ENCODE peak calls at places on chromosomes 12 and 14, in four cellular contexts. J is colonic mucosa, T is Panc1, H is thoracic aorta. A is an unnamed sample. For H3K27me3 and H3K4me1, the result is how much of the 10 kb centered on the place peaks cover.

GRCh38 chr14:51576112-51576420 is 75.6 kb upstream of the FRMD6 start:
- DNase-seq in J (no peak), T (no peak), H (no peak), A (no peak)

GRCh38 chr14:23153891-23154796 is 29.3 kb downstream of the SLC7A8 start:
- DNase-seq in J (peak), T (no peak), H (peak), A (peak)

GRCh38 chr12:47832263-47832933 is 12.7 kb upstream of the HDAC7 start:
- DNase-seq in J (no peak), T (no peak), H (no peak), A (no peak)

GRCh38 chr14:102390486-102390885 is 27.7 kb downstream of the TECPR2 start:
- DNase-seq in J (no peak), T (no peak), H (no peak), A (no peak)

GRCh38 chr12:15522574-15523187 is 200.4 kb downstream of the PTPRO start:
- DNase-seq in J (no peak), T (no peak), H (no peak), A (peak)

GRCh38 chr12:132314516-132315233 is 14.7 kb downstream of the GALNT9 start:
- DNase-seq in J (no peak), T (no peak), H (no peak), A (no peak)

GRCh38 chr12:131096681-131097181 is 143.0 kb downstream of the ADGRD1 start:
- DNase-seq in J (no peak), T (no peak), H (no peak), A (no peak)

GRCh38 chr12:72610854-72611358 is 338.7 kb downstream of the TRHDE start:
- DNase-seq in J (no peak), T (no peak), H (no peak), A (no peak)

GRCh38 chr12:75655233-75655879 is 143.9 kb upstream of the KRR1 start:
- DNase-seq in J (no peak), T (no peak), H (no peak), A (no peak)

GRCh38 chr12:6461401-6462233 is 8.9 kb downstream of the VAMP1 start:
- DNase-seq in J (peak), T (no peak), H (no peak), A (peak)

GRCh38 chr14:71142375-71143038 is 235.2 kb downstream of the PCNX1 start:
- DNase-seq in J (no peak), T (no peak), H (no peak), A (no peak)

GRCh38 chr12:121424632-121424992 is 24.7 kb downstream of the RNF34 start:
- DNase-seq in J (no peak), T (no peak), H (no peak), A (no peak)

GRCh38 chr12:47209014-47209413 is 129.3 kb upstream of the AMIGO2 start:
- DNase-seq in J (no peak), T (no peak), H (no peak), A (no peak)

GRCh38 chr14:53924754-53925153 is 31.9 kb downstream of the BMP4 start:
- DNase-seq in J (no peak), T (no peak), H (no peak), A (no peak)

GRCh38 chr12:56720696-56721615 is 4.1 kb downstream of the NACA start:
- DNase-seq in J (no peak), T (no peak), H (no peak), A (no peak)

GRCh38 chr12:57571926-57572762 is 18.8 kb upstream of the PIP4K2C start:
- DNase-seq in J (no peak), T (no peak), H (no peak), A (no peak)

GRCh38 chr12:27999970-28000369 is 27.4 kb upstream of the PTHLH start:
- DNase-seq in J (no peak), T (no peak), H (no peak), A (no peak)

GRCh38 chr12:121860257-121860656 is 1.6 kb upstream of the HPD start:
- DNase-seq in J (no peak), T (no peak), H (no peak), A (peak)

GRCh38 chr14:69719501-69719951 is 47.4 kb upstream of the SRSF5 start:
- DNase-seq in J (no peak), T (no peak), H (no peak), A (peak)

GRCh38 chr12:43847427-43847826 is 11.5 kb downstream of the TMEM117 start:
- DNase-seq in J (no peak), T (no peak), H (no peak), A (no peak)

GRCh38 chr12:89098390-89099102 is 253.8 kb downstream of the DUSP6 start:
- DNase-seq in J (no peak), T (no peak), H (no peak), A (peak)

GRCh38 chr12:43957732-43958131 is 121.9 kb downstream of the TMEM117 start:
- DNase-seq in J (no peak), T (peak), H (no peak), A (no peak)

GRCh38 chr12:78194448-78194847 is 363.8 kb downstream of the NAV3 start:
- DNase-seq in J (no peak), T (no peak), H (no peak), A (no peak)

GRCh38 chr14:97924922-97925613 is 1127.9 kb downstream of the VRK1 start:
- DNase-seq in J (no peak), T (no peak), H (no peak), A (no peak)

GRCh38 chr12:88325076-88325827 is 183.1 kb downstream of the TMTC3 start:
- DNase-seq in J (no peak), T (no peak), H (no peak), A (no peak)

GRCh38 chr12:123815968-123816367 is 53.9 kb downstream of the DNAH10 start:
- DNase-seq in J (no peak), T (no peak), H (no peak), A (no peak)

GRCh38 chr12:129532707-129533499 is 370.9 kb downstream of the TMEM132D start:
- DNase-seq in J (no peak), T (no peak), H (no peak), A (no peak)

GRCh38 chr12:52185400-52185967 is 6.3 kb downstream of the KRT80 start:
- DNase-seq in J (no peak), T (no peak), H (no peak), A (no peak)

GRCh38 chr12:69330475-69331473 is 17.4 kb upstream of the LYZ start:
- DNase-seq in J (peak), T (no peak), H (no peak), A (peak)

GRCh38 chr14:105879503-105879866 is 353.1 kb downstream of the TMEM121 start:
- DNase-seq in J (no peak), T (no peak), H (no peak), A (no peak)

GRCh38 chr12:108823804-108824203 is 33.6 kb downstream of the SSH1 start:
- DNase-seq in J (no peak), T (no peak), H (no peak), A (no peak)

GRCh38 chr14:94143239-94143638 is 13.8 kb upstream of the IFI27L2 start:
- DNase-seq in J (no peak), T (no peak), H (no peak), A (no peak)

GRCh38 chr14:63928744-63929174 is 76.0 kb downstream of the SYNE2 start:
- DNase-seq in J (no peak), T (no peak), H (no peak), A (no peak)

GRCh38 chr12:124832856-124833255 is 30.8 kb downstream of the SCARB1 start:
- DNase-seq in J (no peak), T (no peak), H (no peak), A (no peak)

GRCh38 chr12:49558526-49558925 is 9.4 kb downstream of the MCRS1 start:
- DNase-seq in J (no peak), T (no peak), H (no peak), A (no peak)

GRCh38 chr12:5070090-5070489 is 26.4 kb downstream of the KCNA5 start:
- DNase-seq in J (no peak), T (no peak), H (no peak), A (no peak)

DNA sequence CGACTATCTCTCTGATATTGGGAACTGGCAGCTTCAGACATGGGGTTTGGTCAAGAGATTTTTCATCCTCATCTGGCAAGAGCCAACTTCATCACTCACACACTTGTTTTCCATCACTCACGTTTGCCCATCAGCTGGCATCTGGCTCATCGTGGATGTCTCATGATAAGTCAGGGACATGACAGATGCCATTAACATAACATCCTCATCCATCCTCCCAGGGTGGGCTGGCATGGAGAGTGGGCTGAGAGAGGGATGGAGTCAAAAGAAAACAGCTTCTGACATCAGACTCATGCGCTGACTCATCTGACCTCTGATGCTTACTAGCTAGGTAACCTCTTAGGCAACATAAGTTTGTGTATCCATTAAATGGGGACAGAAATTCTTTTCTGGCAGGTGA is 1.8 kb upstream of the VSX2 start:
- DNase-seq in J (no peak), T (no peak), H (no peak), A (no peak)
- H3K27me3 ChIP-seq in J (under half), T (under half), H (under half), A (under half)

DNA sequence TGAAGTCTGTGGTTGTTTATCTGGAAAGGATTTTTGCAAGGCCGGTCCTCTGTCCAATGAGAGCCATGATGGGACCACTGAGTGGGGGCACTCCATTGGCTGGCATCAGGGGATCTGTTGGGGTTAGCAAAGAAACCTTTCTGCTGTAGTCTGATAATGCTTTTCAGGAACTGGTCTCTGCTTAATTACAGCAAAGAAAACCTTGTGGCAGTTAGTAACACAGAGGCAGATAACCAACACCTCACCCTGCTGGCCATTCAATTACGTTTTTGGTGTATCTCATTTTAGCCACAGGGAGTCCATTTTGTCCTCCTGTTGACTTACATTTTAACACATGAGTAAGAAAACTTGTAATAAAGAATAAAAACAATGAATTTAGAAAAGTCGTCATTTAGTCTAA is 629.3 kb upstream of the MDGA2 start:
- DNase-seq in J (no peak), T (no peak), H (no peak), A (no peak)
- H3K4me1 ChIP-seq in J (under half), T (under half), H (under half), A (under half)

GRCh38 chr14:73786942-73787759 is 64.5 kb upstream of the PTGR2 start:
- DNase-seq in J (peak), T (no peak), H (no peak), A (peak)

GRCh38 chr14:73785834-73786631 is 65.6 kb upstream of the PTGR2 start:
- DNase-seq in J (peak), T (no peak), H (peak), A (peak)

GRCh38 chr14:73786632-73786941 is 65.0 kb upstream of the PTGR2 start:
- DNase-seq in J (no peak), T (no peak), H (no peak), A (peak)

GRCh38 chr14:73788871-73789590 is 62.6 kb upstream of the PTGR2 start:
- DNase-seq in J (no peak), T (no peak), H (no peak), A (no peak)

DNA sequence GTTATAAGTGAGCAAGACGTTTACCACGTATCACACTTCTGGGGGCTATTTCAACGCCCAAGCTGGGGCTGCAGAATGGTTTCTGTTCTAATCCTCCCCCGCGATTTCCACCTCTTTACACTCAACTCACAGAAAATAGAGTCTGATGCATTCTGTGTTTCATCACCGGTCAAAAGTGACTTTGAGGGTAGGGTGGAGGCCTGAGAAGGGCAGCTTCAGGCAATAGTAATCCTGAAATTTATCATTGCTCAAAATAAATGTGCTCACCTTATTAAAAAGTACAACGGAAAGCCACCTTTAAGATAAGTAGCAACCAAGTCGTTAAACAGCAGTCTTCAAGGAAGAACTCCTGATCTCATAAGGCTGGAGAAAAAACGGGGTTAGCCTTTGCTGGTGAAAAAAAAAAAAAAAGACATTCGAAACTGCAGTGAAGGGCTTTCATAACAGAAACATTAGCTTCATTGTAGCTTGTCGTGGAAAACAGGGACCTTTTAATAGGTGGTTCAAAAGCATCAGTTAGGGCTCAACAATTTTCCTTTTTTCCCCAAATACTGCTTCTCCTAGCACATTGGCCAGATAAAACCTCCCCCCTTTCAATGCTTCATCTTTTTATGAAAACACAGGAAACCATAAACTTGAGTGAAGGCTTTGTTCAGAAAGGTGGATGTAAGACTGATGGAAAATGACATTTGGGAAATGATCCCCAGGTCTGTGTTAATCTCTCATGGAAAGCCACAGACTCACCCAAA is 63.7 kb upstream of the PTGR2 start:
- DNase-seq in J (no peak), T (no peak), H (no peak), A (no peak)
- H3K27me3 ChIP-seq in J (under half), T (under half), H (under half), A (under half)

DNA sequence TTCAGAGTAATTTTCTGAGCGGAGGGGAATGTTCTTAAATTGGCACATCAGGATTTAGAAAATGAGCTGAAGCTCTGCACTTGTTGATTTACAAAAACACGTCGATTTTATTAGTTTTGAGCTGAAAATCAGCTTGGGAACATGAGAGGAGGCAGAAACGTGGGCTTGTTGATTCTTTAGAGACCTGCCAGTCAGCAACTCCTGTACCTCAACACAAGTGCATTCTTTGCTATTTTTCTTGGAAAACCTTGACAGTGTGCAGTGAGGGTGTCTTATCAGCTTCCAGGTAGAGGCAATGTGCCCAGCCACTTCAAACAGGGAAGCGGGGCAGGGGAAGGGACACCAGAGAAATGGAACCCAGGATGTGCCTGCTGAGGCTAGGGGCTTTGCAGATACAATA is 102.8 kb upstream of the COCH start:
- DNase-seq in J (no peak), T (no peak), H (no peak), A (no peak)
- H3K4me1 ChIP-seq in J (under half), T (under half), H (under half), A (under half)

DNA sequence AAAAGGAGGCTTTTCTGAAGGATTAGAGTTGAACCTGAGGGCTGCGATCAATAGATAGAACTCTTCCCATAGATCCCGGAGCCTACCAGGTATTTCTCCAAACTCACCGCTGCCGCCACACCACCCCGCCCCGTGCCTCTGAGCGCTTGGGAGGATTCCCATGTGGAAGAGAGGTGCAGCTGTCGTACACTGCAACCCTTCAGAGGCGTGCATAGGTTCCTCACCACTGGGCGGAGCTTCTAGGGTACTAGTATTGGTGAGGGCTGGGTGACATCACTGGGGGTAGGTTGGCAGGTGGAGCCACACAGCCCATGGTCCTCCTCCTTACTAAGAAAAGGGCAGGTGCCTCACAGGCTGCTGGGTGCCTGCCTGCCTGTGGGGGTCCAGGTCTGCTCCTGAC is 127.0 kb downstream of the TSPAN9 start:
- DNase-seq in J (no peak), T (no peak), H (no peak), A (no peak)
- H3K27me3 ChIP-seq in J (under half), T (under half), H (under half), A (under half)

GRCh38 chr12:106247731-106248176 is at the start of gene CKAP4:
- DNase-seq in J (peak), T (no peak), H (no peak), A (peak)

GRCh38 chr12:106248849-106249371 is 1.1 kb upstream of the CKAP4 start:
- DNase-seq in J (peak), T (no peak), H (no peak), A (peak)

GRCh38 chr12:106251636-106252035 is 3.8 kb upstream of the CKAP4 start:
- DNase-seq in J (peak), T (no peak), H (no peak), A (no peak)

GRCh38 chr12:106248177-106248848 is 493 bp upstream of the CKAP4 start:
- DNase-seq in J (peak), T (no peak), H (no peak), A (peak)

GRCh38 chr12:106249411-106250135 is 1.8 kb upstream of the CKAP4 start:
- DNase-seq in J (peak), T (no peak), H (no peak), A (no peak)
- H3K4me1 ChIP-seq in J (under half), T (under half), H (under half), A (under half)

DNA sequence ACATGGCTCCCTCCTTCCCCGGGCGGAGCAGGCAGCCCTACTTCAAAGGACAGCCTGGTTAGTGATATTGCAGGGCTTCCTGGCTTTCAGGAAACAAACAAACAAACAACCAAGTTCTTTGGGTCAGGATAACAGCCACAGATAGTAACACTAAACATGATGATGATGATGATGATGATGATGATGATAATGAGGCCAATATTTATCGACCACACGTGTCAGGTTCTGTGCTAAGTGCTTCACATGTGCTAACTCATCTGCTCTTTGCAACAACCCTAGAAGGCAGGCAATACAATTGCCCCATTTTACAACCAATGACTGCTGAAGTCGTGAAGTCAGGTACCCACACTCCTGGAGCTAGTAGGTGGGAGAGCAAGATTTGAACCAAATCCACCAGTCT is 44.1 kb upstream of the TBX5 start:
- DNase-seq in J (no peak), T (no peak), H (no peak), A (no peak)
- H3K27me3 ChIP-seq in J (under half), T (under half), H (under half), A (under half)

A was measured in body of pancreas.